ENCODE peak calls at places on chromosomes 7 and 10, in four cellular contexts. J is NCI-H1092, U is renal cortical epithelial cell, G is cardiac muscle cell. I is an unnamed sample.

GRCh38 chr7:150992833-150993302 is 2.1 kb downstream of the NOS3 start:
- DNase-seq in J (peak), U (no peak), G (peak), I (no peak)

GRCh38 chr7:1123721-1124120 is 35.8 kb downstream of the GPER1 start:
- DNase-seq in J (no peak), U (peak), G (peak), I (no peak)

GRCh38 chr7:112134039-112134438 is 72.2 kb downstream of the DOCK4 start:
- DNase-seq in J (no peak), U (no peak), G (no peak), I (no peak)

GRCh38 chr7:2151801-2152612 is 80.7 kb downstream of the MAD1L1 start:
- DNase-seq in J (no peak), U (no peak), G (no peak), I (no peak)

GRCh38 chr7:53744361-53744760 is 708.9 kb downstream of the POM121L12 start:
- DNase-seq in J (no peak), U (no peak), G (no peak), I (no peak)

GRCh38 chr10:23439452-23439919 is 611 bp downstream of the OTUD1 start:
- DNase-seq in J (no peak), U (no peak), G (peak), I (no peak)

GRCh38 chr7:113188396-113188795 is 70.0 kb upstream of the SMIM30 start:
- DNase-seq in J (no peak), U (no peak), G (no peak), I (no peak)

GRCh38 chr10:126130291-126130710 is 233.9 kb downstream of the FANK1 start:
- DNase-seq in J (no peak), U (peak), G (peak), I (no peak)

GRCh38 chr10:13672505-13672904 is 85.7 kb downstream of the PRPF18 start:
- DNase-seq in J (no peak), U (no peak), G (no peak), I (no peak)

GRCh38 chr7:156819733-156820295 is 73.2 kb downstream of the LMBR1 start:
- DNase-seq in J (no peak), U (no peak), G (no peak), I (no peak)

GRCh38 chr10:87534173-87534858 is 29.6 kb downstream of the MINPP1 start:
- DNase-seq in J (no peak), U (no peak), G (no peak), I (no peak)

GRCh38 chr7:100655908-100656674 is at the start of gene ACTL6B:
- DNase-seq in J (peak), U (no peak), G (peak), I (no peak)

GRCh38 chr10:61939575-61940301 is 38.2 kb downstream of the ARID5B start:
- DNase-seq in J (no peak), U (peak), G (peak), I (no peak)

GRCh38 chr10:22133640-22134624 is 83.9 kb downstream of the EBLN1 start:
- DNase-seq in J (no peak), U (no peak), G (peak), I (no peak)

GRCh38 chr7:130814753-130815152 is 80.7 kb upstream of the KLF14 start:
- DNase-seq in J (no peak), U (peak), G (peak), I (no peak)

GRCh38 chr7:158060216-158060615 is 527.4 kb downstream of the PTPRN2 start:
- DNase-seq in J (no peak), U (no peak), G (no peak), I (no peak)

GRCh38 chr7:117931314-117931713 is 58.1 kb upstream of the CTTNBP2 start:
- DNase-seq in J (no peak), U (no peak), G (no peak), I (no peak)

GRCh38 chr7:1466524-1467271 is 7.4 kb upstream of the MICALL2 start:
- DNase-seq in J (no peak), U (peak), G (peak), I (no peak)

GRCh38 chr7:12949060-12950045 is 261.9 kb downstream of the ARL4A start:
- DNase-seq in J (no peak), U (peak), G (no peak), I (peak)

I was measured in epithelial cell of proximal tubule.